ENCODE peak calls at places on chromosomes 3 and 15, in ten cellular contexts. One of them, this sample, is unnamed.

GRCh38 chr15:60591491-60592385 is 112.8 kb upstream of the ICE2 start:
- DNase-seq in naive thymus-derived CD4-positive, alpha-beta T cell: peak; percentile 39
- DNase-seq in GM23248: peak; percentile 70
- DNase-seq in right lobe of liver: peak; percentile 61
- DNase-seq in upper lobe of right lung: peak; percentile 82
- DNase-seq in CD4-positive, CD25-positive, alpha-beta regulatory T cell: peak; percentile 36
- DNase-seq in sigmoid colon: peak; percentile 74
- DNase-seq in cardiac muscle cell: peak; percentile 16
- DNase-seq in left ventricle myocardium inferior: peak; percentile 52
- DNase-seq in esophagus squamous epithelium: no peak
- DNase-seq in this sample: peak; percentile 84

GRCh38 chr15:101447561-101448071 is 41.9 kb downstream of the PCSK6 start:
- DNase-seq in naive thymus-derived CD4-positive, alpha-beta T cell: no peak
- DNase-seq in GM23248: no peak
- DNase-seq in right lobe of liver: peak; percentile 90
- DNase-seq in upper lobe of right lung: no peak
- DNase-seq in CD4-positive, CD25-positive, alpha-beta regulatory T cell: no peak
- DNase-seq in sigmoid colon: no peak
- DNase-seq in cardiac muscle cell: no peak
- DNase-seq in left ventricle myocardium inferior: peak; percentile 56
- DNase-seq in esophagus squamous epithelium: no peak
- DNase-seq in this sample: no peak

GRCh38 chr3:129036234-129037092 is 24.1 kb upstream of the GP9 start:
- DNase-seq in naive thymus-derived CD4-positive, alpha-beta T cell: no peak
- DNase-seq in GM23248: no peak
- DNase-seq in right lobe of liver: no peak
- DNase-seq in upper lobe of right lung: no peak
- DNase-seq in CD4-positive, CD25-positive, alpha-beta regulatory T cell: no peak
- DNase-seq in sigmoid colon: no peak
- DNase-seq in cardiac muscle cell: no peak
- DNase-seq in left ventricle myocardium inferior: no peak
- DNase-seq in esophagus squamous epithelium: no peak
- DNase-seq in this sample: peak; percentile 59

GRCh38 chr3:54600441-54601204 is 327.2 kb downstream of the LRTM1 start:
- DNase-seq in naive thymus-derived CD4-positive, alpha-beta T cell: no peak
- DNase-seq in GM23248: no peak
- DNase-seq in right lobe of liver: no peak
- DNase-seq in upper lobe of right lung: no peak
- DNase-seq in CD4-positive, CD25-positive, alpha-beta regulatory T cell: no peak
- DNase-seq in sigmoid colon: no peak
- DNase-seq in cardiac muscle cell: peak; percentile 38
- DNase-seq in left ventricle myocardium inferior: no peak
- DNase-seq in esophagus squamous epithelium: no peak
- DNase-seq in this sample: no peak

GRCh38 chr3:154971771-154972326 is 108.3 kb upstream of the MME start:
- DNase-seq in naive thymus-derived CD4-positive, alpha-beta T cell: no peak
- DNase-seq in GM23248: peak; percentile 79
- DNase-seq in right lobe of liver: no peak
- DNase-seq in upper lobe of right lung: no peak
- DNase-seq in CD4-positive, CD25-positive, alpha-beta regulatory T cell: no peak
- DNase-seq in sigmoid colon: no peak
- DNase-seq in cardiac muscle cell: peak; percentile 79
- DNase-seq in left ventricle myocardium inferior: no peak
- DNase-seq in esophagus squamous epithelium: no peak
- DNase-seq in this sample: no peak

GRCh38 chr15:61051570-61052031 is 177.5 kb downstream of the RORA start:
- DNase-seq in naive thymus-derived CD4-positive, alpha-beta T cell: no peak
- DNase-seq in GM23248: peak; percentile 85
- DNase-seq in right lobe of liver: peak; percentile 51
- DNase-seq in upper lobe of right lung: no peak
- DNase-seq in CD4-positive, CD25-positive, alpha-beta regulatory T cell: no peak
- DNase-seq in sigmoid colon: peak; percentile 71
- DNase-seq in cardiac muscle cell: peak; percentile 71
- DNase-seq in left ventricle myocardium inferior: peak; percentile 39
- DNase-seq in esophagus squamous epithelium: no peak
- DNase-seq in this sample: peak; percentile 56

GRCh38 chr3:159762981-159763465 is 225.6 kb upstream of the IL12A start:
- DNase-seq in naive thymus-derived CD4-positive, alpha-beta T cell: no peak
- DNase-seq in GM23248: peak; percentile 95
- DNase-seq in right lobe of liver: peak; percentile 60
- DNase-seq in upper lobe of right lung: peak; percentile 79
- DNase-seq in CD4-positive, CD25-positive, alpha-beta regulatory T cell: no peak
- DNase-seq in sigmoid colon: peak; percentile 92
- DNase-seq in cardiac muscle cell: peak; percentile 85
- DNase-seq in left ventricle myocardium inferior: peak; percentile 65
- DNase-seq in esophagus squamous epithelium: peak; percentile 1
- DNase-seq in this sample: peak; percentile 91

GRCh38 chr15:80982205-80982604 is 7.4 kb downstream of the MESD start:
- DNase-seq in naive thymus-derived CD4-positive, alpha-beta T cell: no peak
- DNase-seq in GM23248: no peak
- DNase-seq in right lobe of liver: no peak
- DNase-seq in upper lobe of right lung: no peak
- DNase-seq in CD4-positive, CD25-positive, alpha-beta regulatory T cell: no peak
- DNase-seq in sigmoid colon: no peak
- DNase-seq in cardiac muscle cell: no peak
- DNase-seq in left ventricle myocardium inferior: no peak
- DNase-seq in esophagus squamous epithelium: no peak
- DNase-seq in this sample: no peak

GRCh38 chr3:71456826-71457225 is 126.7 kb downstream of the FOXP1 start:
- DNase-seq in naive thymus-derived CD4-positive, alpha-beta T cell: no peak
- DNase-seq in GM23248: no peak
- DNase-seq in right lobe of liver: no peak
- DNase-seq in upper lobe of right lung: no peak
- DNase-seq in CD4-positive, CD25-positive, alpha-beta regulatory T cell: no peak
- DNase-seq in sigmoid colon: no peak
- DNase-seq in cardiac muscle cell: no peak
- DNase-seq in left ventricle myocardium inferior: no peak
- DNase-seq in esophagus squamous epithelium: no peak
- DNase-seq in this sample: no peak

GRCh38 chr3:71456155-71456554 is 127.4 kb downstream of the FOXP1 start:
- DNase-seq in naive thymus-derived CD4-positive, alpha-beta T cell: peak; percentile 57
- DNase-seq in GM23248: no peak
- DNase-seq in right lobe of liver: no peak
- DNase-seq in upper lobe of right lung: no peak
- DNase-seq in CD4-positive, CD25-positive, alpha-beta regulatory T cell: peak; percentile 55
- DNase-seq in sigmoid colon: no peak
- DNase-seq in cardiac muscle cell: peak; percentile 2
- DNase-seq in left ventricle myocardium inferior: no peak
- DNase-seq in esophagus squamous epithelium: no peak
- DNase-seq in this sample: no peak

GRCh38 chr3:71453822-71454512 is 129.6 kb downstream of the FOXP1 start:
- DNase-seq in naive thymus-derived CD4-positive, alpha-beta T cell: no peak
- DNase-seq in GM23248: no peak
- DNase-seq in right lobe of liver: no peak
- DNase-seq in upper lobe of right lung: no peak
- DNase-seq in CD4-positive, CD25-positive, alpha-beta regulatory T cell: peak; percentile 36
- DNase-seq in sigmoid colon: no peak
- DNase-seq in cardiac muscle cell: no peak
- DNase-seq in left ventricle myocardium inferior: no peak
- DNase-seq in esophagus squamous epithelium: no peak
- DNase-seq in this sample: no peak

GRCh38 chr3:71453319-71453718 is 130.2 kb downstream of the FOXP1 start:
- DNase-seq in naive thymus-derived CD4-positive, alpha-beta T cell: no peak
- DNase-seq in GM23248: no peak
- DNase-seq in right lobe of liver: no peak
- DNase-seq in upper lobe of right lung: no peak
- DNase-seq in CD4-positive, CD25-positive, alpha-beta regulatory T cell: no peak
- DNase-seq in sigmoid colon: no peak
- DNase-seq in cardiac muscle cell: no peak
- DNase-seq in left ventricle myocardium inferior: no peak
- DNase-seq in esophagus squamous epithelium: no peak
- DNase-seq in this sample: no peak

DNA sequence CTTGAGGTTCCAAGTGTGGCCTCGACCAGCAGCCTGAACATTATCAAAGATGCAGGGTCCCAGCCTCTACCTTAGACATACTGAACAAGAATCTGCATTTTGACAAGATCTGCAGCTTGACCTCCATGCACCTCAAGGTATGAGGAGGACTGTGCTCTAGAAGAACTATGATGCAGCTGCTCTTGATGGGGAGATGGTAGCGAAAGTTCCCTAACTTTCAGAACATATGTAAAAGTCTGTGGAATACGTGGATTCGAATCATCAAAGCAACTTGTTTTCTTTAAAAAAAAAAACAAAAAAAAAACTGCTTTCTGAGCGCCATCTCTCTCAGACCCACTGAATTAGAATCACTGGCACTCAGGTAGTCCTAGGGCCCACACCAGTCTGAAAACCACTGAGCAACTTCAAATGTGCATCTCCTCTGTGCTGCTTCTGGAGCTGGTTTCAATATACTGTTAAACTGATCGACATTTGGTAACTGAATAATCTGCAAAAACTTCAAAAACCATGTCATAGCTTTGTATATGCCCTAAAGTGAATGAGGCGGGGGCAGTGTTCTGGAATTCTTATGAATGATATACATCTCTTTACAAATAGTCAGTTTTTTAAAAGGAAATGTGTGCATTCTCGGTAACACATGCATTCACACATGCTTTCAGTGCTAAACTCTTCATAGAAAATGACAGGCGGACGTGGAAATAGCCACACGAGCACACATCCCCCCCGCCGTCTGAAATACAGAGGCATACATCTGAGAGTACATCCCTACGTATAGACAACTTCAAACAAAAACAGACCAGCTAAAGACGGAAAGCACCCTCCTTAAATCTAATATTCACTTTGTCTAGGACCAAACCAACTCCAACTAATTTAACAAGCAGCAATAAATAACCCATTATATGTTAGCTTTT is 128.8 kb downstream of the FOXP1 start:
- DNase-seq in naive thymus-derived CD4-positive, alpha-beta T cell: no peak
- DNase-seq in GM23248: no peak
- DNase-seq in right lobe of liver: no peak
- DNase-seq in upper lobe of right lung: no peak
- DNase-seq in CD4-positive, CD25-positive, alpha-beta regulatory T cell: peak; percentile 56
- DNase-seq in sigmoid colon: no peak
- DNase-seq in cardiac muscle cell: no peak
- DNase-seq in left ventricle myocardium inferior: no peak
- DNase-seq in esophagus squamous epithelium: no peak
- DNase-seq in this sample: no peak
- H3K27me3 ChIP-seq in naive thymus-derived CD4-positive, alpha-beta T cell: no peaks in the 10 kb centered on the region
- H3K27me3 ChIP-seq in GM23248: no peaks in the 10 kb centered on the region
- H3K27me3 ChIP-seq in right lobe of liver: no peaks in the 10 kb centered on the region
- H3K27me3 ChIP-seq in upper lobe of right lung: no peaks in the 10 kb centered on the region
- H3K27me3 ChIP-seq in CD4-positive, CD25-positive, alpha-beta regulatory T cell: no peaks in the 10 kb centered on the region
- H3K27me3 ChIP-seq in sigmoid colon: no peaks in the 10 kb centered on the region
- H3K27me3 ChIP-seq in cardiac muscle cell: no peaks in the 10 kb centered on the region
- H3K27me3 ChIP-seq in left ventricle myocardium inferior: no peaks in the 10 kb centered on the region
- H3K27me3 ChIP-seq in esophagus squamous epithelium: no peaks in the 10 kb centered on the region
- H3K27me3 ChIP-seq in this sample: no peaks in the 10 kb centered on the region

GRCh38 chr15:30827625-30828303 is 76.0 kb upstream of the FAN1 start:
- DNase-seq in naive thymus-derived CD4-positive, alpha-beta T cell: no peak
- DNase-seq in GM23248: peak; percentile 7
- DNase-seq in right lobe of liver: no peak
- DNase-seq in upper lobe of right lung: no peak
- DNase-seq in CD4-positive, CD25-positive, alpha-beta regulatory T cell: no peak
- DNase-seq in sigmoid colon: no peak
- DNase-seq in cardiac muscle cell: no peak
- DNase-seq in left ventricle myocardium inferior: no peak
- DNase-seq in esophagus squamous epithelium: no peak
- DNase-seq in this sample: no peak
- H3K27ac ChIP-seq in naive thymus-derived CD4-positive, alpha-beta T cell: no peak overlapping the region
- H3K27ac ChIP-seq in GM23248: no peak overlapping the region
- H3K27ac ChIP-seq in right lobe of liver: no peak overlapping the region
- H3K27ac ChIP-seq in upper lobe of right lung: no peak overlapping the region
- H3K27ac ChIP-seq in CD4-positive, CD25-positive, alpha-beta regulatory T cell: no peak overlapping the region
- H3K27ac ChIP-seq in sigmoid colon: no peak overlapping the region
- H3K27ac ChIP-seq in cardiac muscle cell: no peak overlapping the region
- H3K27ac ChIP-seq in left ventricle myocardium inferior: no peak overlapping the region
- H3K27ac ChIP-seq in esophagus squamous epithelium: no peak overlapping the region
- H3K27ac ChIP-seq in this sample: no peak overlapping the region

GRCh38 chr3:156293566-156293965 is 173.2 kb downstream of the KCNAB1 start:
- DNase-seq in naive thymus-derived CD4-positive, alpha-beta T cell: no peak
- DNase-seq in GM23248: no peak
- DNase-seq in right lobe of liver: no peak
- DNase-seq in upper lobe of right lung: no peak
- DNase-seq in CD4-positive, CD25-positive, alpha-beta regulatory T cell: no peak
- DNase-seq in sigmoid colon: no peak
- DNase-seq in cardiac muscle cell: no peak
- DNase-seq in left ventricle myocardium inferior: no peak
- DNase-seq in esophagus squamous epithelium: no peak
- DNase-seq in this sample: no peak

GRCh38 chr3:156290917-156291268 is 170.5 kb downstream of the KCNAB1 start:
- DNase-seq in naive thymus-derived CD4-positive, alpha-beta T cell: no peak
- DNase-seq in GM23248: no peak
- DNase-seq in right lobe of liver: no peak
- DNase-seq in upper lobe of right lung: no peak
- DNase-seq in CD4-positive, CD25-positive, alpha-beta regulatory T cell: no peak
- DNase-seq in sigmoid colon: no peak
- DNase-seq in cardiac muscle cell: no peak
- DNase-seq in left ventricle myocardium inferior: no peak
- DNase-seq in esophagus squamous epithelium: no peak
- DNase-seq in this sample: no peak

GRCh38 chr3:156285626-156286025 is 165.2 kb downstream of the KCNAB1 start:
- DNase-seq in naive thymus-derived CD4-positive, alpha-beta T cell: no peak
- DNase-seq in GM23248: no peak
- DNase-seq in right lobe of liver: no peak
- DNase-seq in upper lobe of right lung: no peak
- DNase-seq in CD4-positive, CD25-positive, alpha-beta regulatory T cell: no peak
- DNase-seq in sigmoid colon: no peak
- DNase-seq in cardiac muscle cell: no peak
- DNase-seq in left ventricle myocardium inferior: no peak
- DNase-seq in esophagus squamous epithelium: no peak
- DNase-seq in this sample: no peak

DNA sequence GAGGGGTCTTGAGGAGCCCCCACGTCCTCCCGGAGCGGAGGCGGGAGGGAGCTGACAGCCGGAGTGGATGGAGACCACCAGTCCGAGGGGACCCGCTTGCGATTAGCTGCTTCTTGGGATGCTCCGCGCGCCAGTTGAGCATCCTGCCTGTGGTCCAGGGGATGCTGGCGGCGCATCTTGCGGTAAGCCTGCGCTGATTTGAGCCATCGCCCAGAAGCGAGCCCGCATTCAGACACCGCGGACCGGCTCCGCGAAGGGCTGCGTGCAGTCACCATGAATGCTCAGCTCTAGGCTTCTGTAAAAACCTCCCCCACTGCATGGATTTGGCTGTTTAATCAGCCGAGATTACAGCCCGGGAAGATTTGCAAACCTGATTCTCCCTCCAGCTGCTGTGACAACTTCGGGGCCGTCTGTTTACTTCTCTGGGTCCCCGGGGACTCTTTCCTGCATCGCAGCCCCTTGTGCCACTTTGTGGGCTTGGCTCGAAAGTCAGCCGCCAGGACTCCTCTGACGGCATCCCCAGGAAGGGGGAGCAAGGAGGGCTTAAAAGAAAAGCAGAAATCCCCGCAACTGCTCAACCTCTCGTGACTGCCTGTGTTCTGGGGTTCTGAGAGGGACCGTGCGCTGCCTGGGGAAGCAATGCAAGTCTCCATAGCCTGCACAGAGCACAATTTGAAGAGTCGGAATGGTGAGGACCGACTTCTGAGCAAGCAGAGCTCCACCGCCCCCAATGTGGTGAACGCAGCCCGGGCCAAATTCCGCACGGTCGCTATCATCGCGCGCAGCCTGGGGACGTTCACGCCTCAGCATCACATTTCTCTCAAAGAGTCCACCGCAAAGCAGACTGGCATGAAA is 171.1 kb downstream of the KCNAB1 start:
- DNase-seq in naive thymus-derived CD4-positive, alpha-beta T cell: no peak
- DNase-seq in GM23248: peak; percentile 58
- DNase-seq in right lobe of liver: no peak
- DNase-seq in upper lobe of right lung: no peak
- DNase-seq in CD4-positive, CD25-positive, alpha-beta regulatory T cell: no peak
- DNase-seq in sigmoid colon: peak; percentile 63
- DNase-seq in cardiac muscle cell: peak; percentile 14
- DNase-seq in left ventricle myocardium inferior: peak; percentile 15
- DNase-seq in esophagus squamous epithelium: no peak
- DNase-seq in this sample: peak; percentile 57
- H3K27me3 ChIP-seq in naive thymus-derived CD4-positive, alpha-beta T cell: peaks cover 10% of the 10 kb centered on the region
- H3K27me3 ChIP-seq in GM23248: peaks cover 41% of the 10 kb centered on the region
- H3K27me3 ChIP-seq in right lobe of liver: peaks cover 14% of the 10 kb centered on the region
- H3K27me3 ChIP-seq in upper lobe of right lung: peaks cover 41% of the 10 kb centered on the region
- H3K27me3 ChIP-seq in CD4-positive, CD25-positive, alpha-beta regulatory T cell: peaks cover 36% of the 10 kb centered on the region
- H3K27me3 ChIP-seq in sigmoid colon: no peaks in the 10 kb centered on the region
- H3K27me3 ChIP-seq in cardiac muscle cell: peaks cover 68% of the 10 kb centered on the region
- H3K27me3 ChIP-seq in left ventricle myocardium inferior: peaks cover 69% of the 10 kb centered on the region
- H3K27me3 ChIP-seq in esophagus squamous epithelium: peaks cover 8% of the 10 kb centered on the region
- H3K27me3 ChIP-seq in this sample: no peaks in the 10 kb centered on the region

GRCh38 chr15:89912145-89912673 is 543 bp downstream of the ARPIN start:
- DNase-seq in naive thymus-derived CD4-positive, alpha-beta T cell: no peak
- DNase-seq in GM23248: peak; percentile 56
- DNase-seq in right lobe of liver: peak; percentile 59
- DNase-seq in upper lobe of right lung: peak; percentile 79
- DNase-seq in CD4-positive, CD25-positive, alpha-beta regulatory T cell: no peak
- DNase-seq in sigmoid colon: peak; percentile 77
- DNase-seq in cardiac muscle cell: peak; percentile 13
- DNase-seq in left ventricle myocardium inferior: peak; percentile 35
- DNase-seq in esophagus squamous epithelium: no peak
- DNase-seq in this sample: peak; percentile 83
- H3K27ac ChIP-seq in naive thymus-derived CD4-positive, alpha-beta T cell: no peak overlapping the region
- H3K27ac ChIP-seq in GM23248: no peak overlapping the region
- H3K27ac ChIP-seq in right lobe of liver: peak overlapping the region; percentile 40
- H3K27ac ChIP-seq in upper lobe of right lung: peak overlapping the region; percentile 86
- H3K27ac ChIP-seq in CD4-positive, CD25-positive, alpha-beta regulatory T cell: no peak overlapping the region
- H3K27ac ChIP-seq in sigmoid colon: peak overlapping the region; percentile 89
- H3K27ac ChIP-seq in cardiac muscle cell: no peak overlapping the region
- H3K27ac ChIP-seq in left ventricle myocardium inferior: peak overlapping the region; percentile 84
- H3K27ac ChIP-seq in esophagus squamous epithelium: peak overlapping the region; percentile 91
- H3K27ac ChIP-seq in this sample: no peak overlapping the region

This sample was measured in aorta.